ENCODE peak calls at places on chromosome 7, in ten cellular contexts. F is upper lobe of left lung; X is lower lobe of right lung; Z is stomach; E is PC-3; U is sigmoid colon; G is effector memory CD4-positive, alpha-beta T cell; L is adrenal gland; P is CD8-positive, alpha-beta T cell; C is heart left ventricle. Q is an unnamed sample. For H3K4me1, the result is how much of the 10 kb centered on the place peaks cover.

GRCh38 chr7:22726345-22726848 is 603 bp upstream of the IL6 start:
- DNase-seq in F (no peak), X (peak), Z (peak), E (peak), U (peak), G (peak), L (peak), P (no peak), C (no peak), Q (no peak)

GRCh38 chr7:92811158-92811557 is 25.2 kb downstream of the CDK6 start:
- DNase-seq in F (no peak), X (no peak), Z (no peak), E (no peak), U (no peak), G (no peak), L (no peak), P (no peak), C (no peak), Q (no peak)

GRCh38 chr7:39613577-39613976 is 9.8 kb upstream of the RALA start:
- DNase-seq in F (no peak), X (no peak), Z (no peak), E (peak), U (no peak), G (no peak), L (no peak), P (no peak), C (no peak), Q (no peak)

GRCh38 chr7:10803720-10804119 is 170.0 kb upstream of the PHF14 start:
- DNase-seq in F (no peak), X (no peak), Z (no peak), E (no peak), U (no peak), G (no peak), L (no peak), P (no peak), C (no peak), Q (no peak)

GRCh38 chr7:121126801-121127534 is 138.5 kb downstream of the CPED1 start:
- DNase-seq in F (no peak), X (no peak), Z (no peak), E (peak), U (no peak), G (no peak), L (no peak), P (no peak), C (no peak), Q (no peak)

GRCh38 chr7:101507791-101508252 is 121.3 kb downstream of the MYL10 start:
- DNase-seq in F (no peak), X (no peak), Z (no peak), E (peak), U (no peak), G (no peak), L (peak), P (no peak), C (no peak), Q (no peak)

GRCh38 chr7:100431286-100431735 is 1.7 kb downstream of the MEPCE start:
- DNase-seq in F (no peak), X (peak), Z (no peak), E (no peak), U (peak), G (no peak), L (peak), P (no peak), C (no peak), Q (no peak)

GRCh38 chr7:117970806-117971205 is 97.6 kb upstream of the CTTNBP2 start:
- DNase-seq in F (no peak), X (no peak), Z (no peak), E (no peak), U (no peak), G (no peak), L (no peak), P (no peak), C (no peak), Q (no peak)

GRCh38 chr7:89813096-89813495 is 341.2 kb upstream of the STEAP1 start:
- DNase-seq in F (no peak), X (no peak), Z (no peak), E (no peak), U (no peak), G (no peak), L (no peak), P (no peak), C (no peak), Q (no peak)

GRCh38 chr7:16462618-16463017 is 2.9 kb downstream of the SOSTDC1 start:
- DNase-seq in F (no peak), X (no peak), Z (no peak), E (no peak), U (no peak), G (no peak), L (no peak), P (no peak), C (no peak), Q (no peak)

GRCh38 chr7:23067271-23067670 is 38.3 kb upstream of the KLHL7 start:
- DNase-seq in F (no peak), X (no peak), Z (no peak), E (no peak), U (no peak), G (no peak), L (no peak), P (no peak), C (no peak), Q (no peak)

GRCh38 chr7:4763794-4764185 is 11.6 kb upstream of the AP5Z1 start:
- DNase-seq in F (no peak), X (no peak), Z (no peak), E (no peak), U (no peak), G (no peak), L (no peak), P (peak), C (no peak), Q (no peak)
- H3K4me3 ChIP-seq in F (no peak), X (no peak), Z (no peak), E (no peak), U (no peak), G (no peak), L (no peak), P (no peak), C (no peak), Q (no peak)

DNA sequence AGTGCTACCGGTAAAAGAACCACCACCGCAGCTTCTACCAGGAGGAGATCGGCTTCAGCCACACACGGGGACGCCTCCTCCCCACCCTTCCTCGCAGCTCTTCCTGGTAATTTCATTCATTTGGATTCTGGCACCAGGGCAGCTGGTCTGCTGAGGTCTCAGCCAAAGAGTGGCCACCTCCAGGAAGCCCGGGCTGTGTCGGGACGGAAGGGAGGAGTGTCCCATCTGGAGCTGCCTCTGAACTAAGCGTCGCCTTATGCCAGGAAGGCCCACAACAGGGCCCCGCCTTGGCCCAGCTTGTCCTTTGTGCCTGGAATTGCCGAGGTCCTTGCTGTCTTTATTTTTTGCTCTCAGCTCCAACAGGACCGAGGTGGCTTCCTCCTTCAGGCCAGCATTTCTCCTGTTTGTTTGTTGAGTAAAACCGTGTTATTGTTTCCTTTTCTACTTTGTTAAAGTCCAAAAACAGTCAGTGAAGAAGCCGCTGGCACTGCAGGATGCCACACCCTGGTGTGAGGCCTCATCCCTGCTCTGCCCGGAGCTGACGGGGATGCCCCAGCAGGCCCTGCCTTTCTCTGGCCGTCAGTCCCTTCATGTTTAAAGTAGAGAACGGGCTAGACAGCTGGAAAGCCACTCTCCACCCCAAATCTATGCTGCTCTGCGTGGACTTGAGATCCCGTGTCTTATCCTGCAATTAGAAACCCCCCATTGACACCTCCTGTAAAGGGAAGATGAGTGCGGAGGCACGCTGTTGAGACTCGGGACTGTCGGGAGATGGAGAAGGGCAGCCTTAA is 24.5 kb upstream of the TTYH3 start:
- DNase-seq in F (no peak), X (no peak), Z (no peak), E (no peak), U (peak), G (no peak), L (peak), P (no peak), C (peak), Q (no peak)
- H3K27ac ChIP-seq in F (peak), X (peak), Z (peak), E (no peak), U (peak), G (no peak), L (peak), P (no peak), C (peak), Q (no peak)

DNA sequence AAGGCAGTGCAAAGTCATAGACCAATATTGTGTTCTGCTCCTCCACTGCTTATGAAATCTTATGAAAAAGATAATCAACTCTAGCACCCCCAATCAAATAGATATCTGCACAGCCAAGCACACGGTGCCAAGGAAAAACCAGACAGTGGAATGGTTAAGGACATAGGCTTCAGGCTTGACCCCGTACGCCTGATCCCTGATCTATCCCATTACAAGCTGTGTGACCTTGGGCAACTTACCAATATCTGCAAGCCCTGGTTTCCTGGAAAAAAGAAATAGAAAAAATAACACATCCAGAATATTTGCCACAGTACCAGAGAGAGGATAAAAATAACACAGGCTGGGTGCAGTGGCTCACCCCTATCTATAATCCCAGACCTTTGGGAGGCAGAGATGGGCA is 56.9 kb downstream of the GRB10 start:
- DNase-seq in F (no peak), X (no peak), Z (no peak), E (no peak), U (no peak), G (no peak), L (peak), P (no peak), C (no peak), Q (no peak)
- H3K4me1 ChIP-seq in F (under half), X (under half), Z (half or more), E (under half), U (half or more), G (under half), L (under half), P (under half), C (half or more), Q (under half)

GRCh38 chr7:20219062-20219445 is 1.9 kb upstream of the MACC1 start:
- DNase-seq in F (no peak), X (no peak), Z (no peak), E (no peak), U (no peak), G (no peak), L (no peak), P (no peak), C (no peak), Q (no peak)
- H3K4me3 ChIP-seq in F (no peak), X (no peak), Z (no peak), E (no peak), U (no peak), G (no peak), L (no peak), P (no peak), C (no peak), Q (no peak)

GRCh38 chr7:74306737-74307469 is 17.7 kb downstream of the CLIP2 start:
- DNase-seq in F (no peak), X (no peak), Z (peak), E (peak), U (peak), G (no peak), L (peak), P (no peak), C (peak), Q (no peak)

GRCh38 chr7:74307738-74308505 is 18.7 kb downstream of the CLIP2 start:
- DNase-seq in F (no peak), X (no peak), Z (peak), E (peak), U (no peak), G (no peak), L (peak), P (no peak), C (no peak), Q (no peak)

GRCh38 chr7:74304550-74304949 is 15.3 kb downstream of the CLIP2 start:
- DNase-seq in F (no peak), X (no peak), Z (no peak), E (no peak), U (no peak), G (no peak), L (no peak), P (no peak), C (no peak), Q (no peak)

GRCh38 chr7:74302745-74303221 is 13.6 kb downstream of the CLIP2 start:
- DNase-seq in F (no peak), X (no peak), Z (no peak), E (no peak), U (no peak), G (no peak), L (no peak), P (no peak), C (no peak), Q (no peak)

GRCh38 chr7:74305987-74306736 is 17.0 kb downstream of the CLIP2 start:
- DNase-seq in F (no peak), X (no peak), Z (no peak), E (no peak), U (no peak), G (no peak), L (no peak), P (no peak), C (no peak), Q (no peak)
- H3K27ac ChIP-seq in F (no peak), X (no peak), Z (peak), E (peak), U (peak), G (no peak), L (no peak), P (no peak), C (no peak), Q (no peak)